ENCODE peak calls at places on chromosomes 5 and 9, in ten cellular contexts. T, W, K, B, J, I, V, L, Y and G are unnamed samples.

GRCh38 chr5:143887901-143888648 is 76.1 kb downstream of the HMHB1 start:
- DNase-seq in T (no peak), W (peak; percentile 15), K (no peak), B (no peak), J (no peak), I (peak; percentile 58), V (peak; percentile 89), L (no peak), Y (peak; percentile 43), G (peak; percentile 17)

GRCh38 chr9:93236541-93237206 is 52.7 kb downstream of the WNK2 start:
- DNase-seq in T (no peak), W (no peak), K (no peak), B (no peak), J (no peak), I (no peak), V (no peak), L (no peak), Y (no peak), G (no peak)

GRCh38 chr9:2727966-2728613 is 10.8 kb downstream of the KCNV2 start:
- DNase-seq in T (peak; percentile 57), W (peak; percentile 41), K (no peak), B (peak; percentile 18), J (no peak), I (peak; percentile 64), V (peak; percentile 63), L (peak; percentile 38), Y (peak; percentile 37), G (peak; percentile 72)

GRCh38 chr5:68277427-68277826 is 61.9 kb downstream of the PIK3R1 start:
- DNase-seq in T (no peak), W (peak; percentile 93), K (no peak), B (no peak), J (no peak), I (peak; percentile 51), V (peak; percentile 78), L (no peak), Y (no peak), G (peak; percentile 92)

GRCh38 chr9:115164511-115164974 is 46.6 kb upstream of the TNC start:
- DNase-seq in T (no peak), W (peak; percentile 69), K (no peak), B (no peak), J (no peak), I (no peak), V (peak; percentile 65), L (no peak), Y (no peak), G (peak; percentile 30)

GRCh38 chr5:17316973-17317459 is 99.6 kb downstream of the BASP1 start:
- DNase-seq in T (no peak), W (peak; percentile 66), K (no peak), B (no peak), J (no peak), I (peak; percentile 16), V (peak; percentile 66), L (no peak), Y (peak; percentile 52), G (peak; percentile 82)

GRCh38 chr9:101601904-101602765 is 7.4 kb upstream of the PPP3R2 start:
- DNase-seq in T (no peak), W (peak; percentile 42), K (no peak), B (peak; percentile 18), J (peak; percentile 22), I (peak; percentile 31), V (peak; percentile 54), L (no peak), Y (peak; percentile 7), G (peak; percentile 59)

GRCh38 chr9:6829027-6829426 is 71.3 kb downstream of the KDM4C start:
- DNase-seq in T (no peak), W (peak; percentile 60), K (no peak), B (no peak), J (no peak), I (no peak), V (no peak), L (no peak), Y (no peak), G (peak; percentile 60)

GRCh38 chr9:3342159-3342777 is 183.5 kb downstream of the RFX3 start:
- DNase-seq in T (no peak), W (peak; percentile 49), K (no peak), B (no peak), J (no peak), I (no peak), V (peak; percentile 14), L (no peak), Y (no peak), G (peak; percentile 46)

GRCh38 chr9:16318516-16319060 is 551.9 kb downstream of the BNC2 start:
- DNase-seq in T (no peak), W (no peak), K (no peak), B (no peak), J (no peak), I (no peak), V (no peak), L (no peak), Y (no peak), G (no peak)

GRCh38 chr5:143115381-143115780 is 288.1 kb downstream of the NR3C1 start:
- DNase-seq in T (no peak), W (no peak), K (no peak), B (no peak), J (no peak), I (no peak), V (no peak), L (no peak), Y (no peak), G (no peak)

GRCh38 chr9:130537346-130538050 is 41.9 kb upstream of the FUBP3 start:
- DNase-seq in T (peak; percentile 45), W (peak; percentile 46), K (no peak), B (no peak), J (no peak), I (no peak), V (peak; percentile 0), L (no peak), Y (no peak), G (peak; percentile 29)

GRCh38 chr9:134802201-134802795 is 78.3 kb upstream of the FCN2 start:
- DNase-seq in T (no peak), W (peak; percentile 48), K (no peak), B (no peak), J (no peak), I (no peak), V (no peak), L (no peak), Y (no peak), G (no peak)

GRCh38 chr5:29208026-29208425 is 1985.5 kb upstream of the CDH6 start:
- DNase-seq in T (no peak), W (peak; percentile 75), K (no peak), B (no peak), J (no peak), I (no peak), V (peak; percentile 16), L (no peak), Y (no peak), G (peak; percentile 10)

GRCh38 chr5:127031147-127031862 is 947 bp upstream of the MARCHF3 start:
- DNase-seq in T (peak; percentile 21), W (no peak), K (peak; percentile 61), B (no peak), J (peak; percentile 28), I (no peak), V (no peak), L (no peak), Y (no peak), G (no peak)

GRCh38 chr9:136947955-136948510 is 3.0 kb downstream of the C8G start:
- DNase-seq in T (peak; percentile 67), W (peak; percentile 32), K (no peak), B (peak; percentile 49), J (peak; percentile 74), I (no peak), V (peak; percentile 10), L (peak; percentile 73), Y (no peak), G (peak; percentile 29)
- TF ChIP-seq CTCF in T (peak; percentile 55), W (peak; percentile 48), K (peak; percentile 57), B (peak; percentile 54), J (peak; percentile 19), I (peak; percentile 54), V (peak; percentile 61), L (peak; percentile 70), Y (peak; percentile 47), G (peak; percentile 49)

GRCh38 chr9:33638516-33638915 is 114.5 kb downstream of the ANKRD18B start:
- DNase-seq in T (no peak), W (no peak), K (no peak), B (no peak), J (no peak), I (no peak), V (no peak), L (no peak), Y (no peak), G (no peak)
- TF ChIP-seq CTCF in T (peak; percentile 8), W (no peak), K (no peak), B (no peak), J (no peak), I (no peak), V (no peak), L (no peak), Y (no peak), G (no peak)

GRCh38 chr5:4662845-4663244 is 477.3 kb upstream of the ADAMTS16 start:
- DNase-seq in T (no peak), W (no peak), K (no peak), B (no peak), J (no peak), I (no peak), V (no peak), L (no peak), Y (no peak), G (no peak)

GRCh38 chr5:4661326-4661725 is 478.8 kb upstream of the ADAMTS16 start:
- DNase-seq in T (no peak), W (no peak), K (no peak), B (no peak), J (no peak), I (no peak), V (no peak), L (no peak), Y (no peak), G (no peak)

GRCh38 chr5:4661851-4662250 is 478.3 kb upstream of the ADAMTS16 start:
- DNase-seq in T (no peak), W (no peak), K (no peak), B (no peak), J (no peak), I (no peak), V (peak; percentile 24), L (no peak), Y (no peak), G (no peak)

GRCh38 chr5:4659836-4660235 is 480.3 kb upstream of the ADAMTS16 start:
- DNase-seq in T (no peak), W (no peak), K (no peak), B (no peak), J (no peak), I (no peak), V (no peak), L (no peak), Y (no peak), G (no peak)
- TF ChIP-seq CTCF in T (no peak), W (no peak), K (no peak), B (no peak), J (no peak), I (no peak), V (no peak), L (no peak), Y (no peak), G (no peak)

DNA sequence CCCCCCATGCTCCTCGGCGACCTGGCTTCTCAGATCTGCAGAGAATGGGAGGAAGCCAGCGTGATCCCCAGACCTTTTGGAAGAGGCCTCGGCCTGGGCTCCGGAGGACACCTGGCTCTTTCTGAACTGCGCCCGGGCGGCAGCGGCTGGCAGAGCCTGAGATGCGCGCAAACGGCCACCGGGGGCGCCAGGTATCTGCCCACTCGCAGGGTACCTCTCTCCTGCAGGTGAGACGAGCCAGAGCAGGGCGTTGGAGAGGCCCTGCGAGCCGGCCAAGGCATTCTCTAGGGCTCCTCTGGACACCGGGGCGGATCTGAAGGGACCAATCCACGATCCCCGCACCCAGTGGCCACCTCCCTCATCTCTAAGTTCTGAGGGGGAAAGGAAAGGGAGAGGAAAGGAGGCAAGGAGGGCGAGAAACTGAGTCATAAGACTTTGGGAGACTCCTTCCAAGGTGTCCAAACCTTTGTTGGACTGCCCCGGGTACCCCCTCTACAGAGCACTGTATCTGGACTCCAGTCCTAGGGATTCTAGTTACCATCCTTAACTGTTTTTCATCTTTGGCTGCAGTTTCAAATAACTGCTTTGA is 55.0 kb upstream of the SLC46A2 start:
- DNase-seq in T (peak; percentile 20), W (no peak), K (no peak), B (no peak), J (peak; percentile 87), I (no peak), V (no peak), L (no peak), Y (no peak), G (no peak)
- TF ChIP-seq CTCF in T (peak; percentile 36), W (peak; percentile 37), K (no peak), B (peak; percentile 40), J (peak; percentile 65), I (no peak), V (peak; percentile 9), L (no peak), Y (no peak), G (no peak)